ENCODE peak calls at places on chromosomes 3 and 15, in eight cellular contexts. A is Peyer's patch, G is K562, H is right lobe of liver, R is body of pancreas, Q is adrenal gland, D is heart left ventricle, B is IMR-90. M is an unnamed sample.

GRCh38 chr15:101684384-101684783 is 32.2 kb upstream of the TM2D3 start:
- DNase-seq in A (no peak), G (no peak), H (no peak), R (no peak), Q (no peak), D (peak), B (peak), M (peak)

GRCh38 chr3:72336821-72337479 is 511.3 kb downstream of the SHQ1 start:
- DNase-seq in A (no peak), G (peak), H (peak), R (peak), Q (peak), D (peak), B (peak), M (peak)

GRCh38 chr3:159765025-159765859 is 223.4 kb upstream of the IL12A start:
- DNase-seq in A (no peak), G (no peak), H (peak), R (peak), Q (peak), D (peak), B (peak), M (no peak)

GRCh38 chr3:194961555-194961954 is 275.9 kb downstream of the FAM43A start:
- DNase-seq in A (no peak), G (no peak), H (no peak), R (no peak), Q (no peak), D (peak), B (no peak), M (no peak)

GRCh38 chr3:171878441-171879225 is 35.5 kb downstream of the TMEM212 start:
- DNase-seq in A (no peak), G (no peak), H (no peak), R (no peak), Q (no peak), D (no peak), B (peak), M (no peak)

GRCh38 chr15:41564286-41564959 is 5.4 kb downstream of the TYRO3 start:
- DNase-seq in A (no peak), G (peak), H (no peak), R (no peak), Q (peak), D (no peak), B (no peak), M (no peak)

GRCh38 chr3:118641608-118642007 is 393.0 kb downstream of the IGSF11 start:
- DNase-seq in A (no peak), G (no peak), H (no peak), R (peak), Q (no peak), D (no peak), B (no peak), M (no peak)

GRCh38 chr15:96593735-96594134 is 263.2 kb downstream of the NR2F2 start:
- DNase-seq in A (no peak), G (no peak), H (no peak), R (no peak), Q (no peak), D (no peak), B (no peak), M (no peak)

DNA sequence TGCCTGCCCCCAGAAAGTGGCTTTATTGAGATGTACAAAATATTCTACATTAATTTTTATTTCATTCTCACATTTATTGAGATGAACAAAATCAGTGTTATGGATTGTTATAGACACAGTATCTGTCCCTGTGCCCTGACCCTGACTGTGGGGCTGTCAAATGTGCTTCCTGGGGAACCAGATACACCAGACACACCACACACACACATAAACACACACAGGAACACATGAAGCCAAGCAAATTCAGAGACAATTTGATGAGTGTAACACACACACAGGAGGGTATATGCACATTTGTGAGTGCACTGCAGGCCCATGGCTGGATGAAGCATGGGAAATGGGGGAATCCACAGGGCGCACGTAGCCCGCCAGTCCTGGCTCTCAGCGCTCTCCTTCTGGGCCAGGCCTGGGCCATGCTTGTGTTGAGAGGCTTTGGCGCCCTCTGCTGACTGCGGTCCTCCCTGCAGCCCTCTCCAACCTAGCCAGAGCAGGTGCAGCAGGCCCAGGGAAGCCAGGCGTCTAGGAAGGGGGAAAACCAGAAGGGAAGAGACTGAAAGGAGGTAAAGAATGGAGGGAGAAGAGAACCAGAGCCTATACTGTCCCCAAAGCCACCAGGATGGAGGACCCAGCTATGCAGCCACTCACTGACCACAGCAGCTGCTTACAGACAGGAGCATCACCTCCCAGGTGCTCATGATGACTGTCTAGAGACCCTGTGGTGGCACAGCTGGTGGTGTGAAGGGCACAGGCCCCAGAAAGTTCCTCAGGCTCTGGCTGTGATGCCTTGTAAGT is 18.0 kb upstream of the LOXL1 start:
- DNase-seq in A (peak), G (peak), H (peak), R (peak), Q (peak), D (peak), B (peak), M (peak)
- TF ChIP-seq POLR2A in A (no peak), G (no peak), H (no peak), R (no peak), Q (no peak), D (no peak), B (no peak), M (no peak)

GRCh38 chr3:47413751-47414150 is 32.9 kb downstream of the PTPN23 start:
- DNase-seq in A (no peak), G (no peak), H (no peak), R (no peak), Q (no peak), D (no peak), B (no peak), M (no peak)
- TF ChIP-seq POLR2A in A (no peak), G (no peak), H (no peak), R (no peak), Q (no peak), D (no peak), B (no peak), M (no peak)

GRCh38 chr3:48739955-48740823 is 23.2 kb upstream of the IP6K2 start:
- DNase-seq in A (peak), G (peak), H (peak), R (peak), Q (peak), D (peak), B (peak), M (peak)
- TF ChIP-seq POLR2A in A (no peak), G (no peak), H (peak), R (no peak), Q (no peak), D (no peak), B (no peak), M (no peak)

DNA sequence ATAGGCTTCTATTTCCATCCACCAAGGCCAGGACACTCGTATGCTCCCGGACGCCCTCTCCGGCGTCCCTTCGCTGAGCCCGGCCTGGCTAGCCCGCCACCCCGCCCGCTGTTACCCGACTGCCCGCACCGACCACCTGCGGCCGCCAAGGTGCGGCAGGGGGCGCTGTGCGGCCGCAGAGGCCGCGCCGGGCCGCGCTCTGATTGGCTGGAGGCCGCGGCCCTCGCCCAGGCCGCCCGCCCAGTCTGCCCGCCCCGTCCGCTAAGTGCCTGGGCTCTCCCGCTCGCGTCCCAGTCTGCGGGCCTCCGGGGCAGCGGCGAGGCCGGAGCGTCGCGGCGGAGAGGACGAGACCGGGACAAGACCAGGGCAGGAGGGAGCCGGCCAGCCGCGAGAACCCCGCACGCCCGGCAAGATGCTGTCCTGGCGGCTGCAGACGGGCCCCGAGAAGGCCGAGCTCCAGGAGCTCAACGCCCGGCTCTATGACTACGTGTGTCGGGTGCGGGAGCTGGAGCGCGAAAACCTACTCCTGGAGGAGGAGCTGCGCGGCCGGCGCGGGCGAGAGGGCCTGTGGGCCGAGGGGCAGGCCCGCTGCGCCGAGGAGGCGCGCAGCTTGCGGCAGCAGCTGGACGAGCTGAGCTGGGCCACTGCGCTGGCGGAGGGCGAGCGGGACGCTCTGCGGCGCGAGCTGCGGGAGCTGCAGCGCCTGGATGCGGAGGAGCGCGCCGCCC is at the start of gene SYNM:
- DNase-seq in A (no peak), G (peak), H (peak), R (peak), Q (peak), D (peak), B (peak), M (peak)
- TF ChIP-seq POLR2A in A (no peak), G (no peak), H (peak), R (no peak), Q (peak), D (peak), B (peak), M (no peak)

DNA sequence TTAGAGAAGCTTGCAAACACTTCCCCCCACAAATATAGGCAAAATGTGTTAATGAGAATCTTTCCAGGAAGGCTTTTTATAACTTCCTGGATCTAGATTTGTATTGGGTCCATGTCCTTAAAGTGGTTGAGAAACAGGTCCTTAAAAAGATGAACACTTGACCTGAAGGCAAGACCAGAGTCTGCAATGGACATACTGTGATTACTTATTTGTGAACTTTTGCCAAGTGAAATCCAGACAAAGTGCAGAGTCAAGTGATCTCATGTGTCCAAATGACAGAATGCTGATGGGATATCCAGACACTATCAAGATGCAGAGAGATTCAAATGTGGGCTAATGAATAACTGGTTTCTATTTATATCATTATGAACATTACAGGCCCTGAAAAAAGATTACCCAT is 43.8 kb downstream of the FRMD4B start:
- DNase-seq in A (no peak), G (no peak), H (no peak), R (no peak), Q (no peak), D (no peak), B (no peak), M (no peak)
- TF ChIP-seq POLR2A in A (no peak), G (no peak), H (no peak), R (no peak), Q (no peak), D (no peak), B (no peak), M (no peak)

GRCh38 chr3:4802903-4803302 is 176.3 kb upstream of the BHLHE40 start:
- DNase-seq in A (no peak), G (no peak), H (no peak), R (no peak), Q (no peak), D (no peak), B (no peak), M (no peak)
- TF ChIP-seq POLR2A in A (no peak), G (no peak), H (no peak), R (no peak), Q (no peak), D (no peak), B (no peak), M (no peak)

GRCh38 chr3:38346584-38347410 is at the start of gene XYLB:
- DNase-seq in A (peak), G (peak), H (peak), R (peak), Q (peak), D (peak), B (peak), M (peak)
- TF ChIP-seq POLR2A in A (peak), G (peak), H (peak), R (peak), Q (no peak), D (peak), B (no peak), M (peak)

M was measured in erythroblast.